ENCODE peak calls at places on chromosomes 16 and 17, in five cellular contexts. One of them, this sample, is unnamed. For H3K27me3, the result is how much of the 10 kb centered on the place peaks cover.

GRCh38 chr17:17661834-17662233 is 19.4 kb upstream of the RAI1 start:
- DNase-seq in dorsolateral prefrontal cortex: no peak
- DNase-seq in fibroblast of lung: no peak
- DNase-seq in PC-9: no peak
- DNase-seq in K562: no peak
- DNase-seq in this sample: no peak

GRCh38 chr17:81483085-81483861 is 29.3 kb downstream of the ACTG1 start:
- DNase-seq in dorsolateral prefrontal cortex: no peak
- DNase-seq in fibroblast of lung: no peak
- DNase-seq in PC-9: no peak
- DNase-seq in K562: no peak
- DNase-seq in this sample: no peak

GRCh38 chr17:75457047-75457654 is 716 bp downstream of the TMEM94 start:
- DNase-seq in dorsolateral prefrontal cortex: peak
- DNase-seq in fibroblast of lung: peak
- DNase-seq in PC-9: no peak
- DNase-seq in K562: peak
- DNase-seq in this sample: no peak

GRCh38 chr17:67481808-67482207 is 104.7 kb downstream of the PITPNC1 start:
- DNase-seq in dorsolateral prefrontal cortex: no peak
- DNase-seq in fibroblast of lung: peak
- DNase-seq in PC-9: no peak
- DNase-seq in K562: no peak
- DNase-seq in this sample: no peak

GRCh38 chr16:58855291-58855823 is 121.2 kb upstream of the GOT2 start:
- DNase-seq in dorsolateral prefrontal cortex: no peak
- DNase-seq in fibroblast of lung: no peak
- DNase-seq in PC-9: no peak
- DNase-seq in K562: no peak
- DNase-seq in this sample: no peak

GRCh38 chr16:69338557-69339288 is 641 bp downstream of the COG8 start:
- DNase-seq in dorsolateral prefrontal cortex: peak
- DNase-seq in fibroblast of lung: no peak
- DNase-seq in PC-9: no peak
- DNase-seq in K562: no peak
- DNase-seq in this sample: no peak

GRCh38 chr17:17740627-17741237 is 59.5 kb downstream of the RAI1 start:
- DNase-seq in dorsolateral prefrontal cortex: no peak
- DNase-seq in fibroblast of lung: peak
- DNase-seq in PC-9: no peak
- DNase-seq in K562: no peak
- DNase-seq in this sample: no peak

GRCh38 chr17:81386646-81387234 is 8.5 kb upstream of the BAHCC1 start:
- DNase-seq in dorsolateral prefrontal cortex: peak
- DNase-seq in fibroblast of lung: no peak
- DNase-seq in PC-9: no peak
- DNase-seq in K562: peak
- DNase-seq in this sample: no peak

GRCh38 chr17:81570896-81571453 is 18.8 kb upstream of the FAAP100 start:
- DNase-seq in dorsolateral prefrontal cortex: no peak
- DNase-seq in fibroblast of lung: no peak
- DNase-seq in PC-9: no peak
- DNase-seq in K562: no peak
- DNase-seq in this sample: no peak

GRCh38 chr17:46917041-46917440 is 5.9 kb upstream of the GOSR2 start:
- DNase-seq in dorsolateral prefrontal cortex: no peak
- DNase-seq in fibroblast of lung: no peak
- DNase-seq in PC-9: no peak
- DNase-seq in K562: no peak
- DNase-seq in this sample: no peak

GRCh38 chr16:11692651-11693050 is 24.4 kb downstream of the SNN start:
- DNase-seq in dorsolateral prefrontal cortex: no peak
- DNase-seq in fibroblast of lung: no peak
- DNase-seq in PC-9: no peak
- DNase-seq in K562: no peak
- DNase-seq in this sample: no peak

GRCh38 chr16:4324871-4325740 is 9.2 kb downstream of the GLIS2 start:
- DNase-seq in dorsolateral prefrontal cortex: no peak
- DNase-seq in fibroblast of lung: no peak
- DNase-seq in PC-9: no peak
- DNase-seq in K562: no peak
- DNase-seq in this sample: no peak

GRCh38 chr17:31582151-31582907 is 190.9 kb downstream of the RAB11FIP4 start:
- DNase-seq in dorsolateral prefrontal cortex: peak
- DNase-seq in fibroblast of lung: peak
- DNase-seq in PC-9: no peak
- DNase-seq in K562: no peak
- DNase-seq in this sample: no peak

GRCh38 chr17:70622382-70623260 is 453.3 kb downstream of the KCNJ2 start:
- DNase-seq in dorsolateral prefrontal cortex: peak
- DNase-seq in fibroblast of lung: peak
- DNase-seq in PC-9: no peak
- DNase-seq in K562: no peak
- DNase-seq in this sample: no peak

GRCh38 chr17:8791910-8792270 is 7.3 kb downstream of the MFSD6L start:
- DNase-seq in dorsolateral prefrontal cortex: no peak
- DNase-seq in fibroblast of lung: peak
- DNase-seq in PC-9: no peak
- DNase-seq in K562: peak
- DNase-seq in this sample: peak

GRCh38 chr17:39566092-39566491 is 41.6 kb downstream of the NEUROD2 start:
- DNase-seq in dorsolateral prefrontal cortex: no peak
- DNase-seq in fibroblast of lung: no peak
- DNase-seq in PC-9: no peak
- DNase-seq in K562: no peak
- DNase-seq in this sample: no peak

GRCh38 chr17:31475378-31476162 is 84.1 kb downstream of the RAB11FIP4 start:
- DNase-seq in dorsolateral prefrontal cortex: no peak
- DNase-seq in fibroblast of lung: no peak
- DNase-seq in PC-9: no peak
- DNase-seq in K562: no peak
- DNase-seq in this sample: no peak

GRCh38 chr17:49913226-49914095 is 55.5 kb upstream of the DLX4 start:
- DNase-seq in dorsolateral prefrontal cortex: no peak
- DNase-seq in fibroblast of lung: peak
- DNase-seq in PC-9: no peak
- DNase-seq in K562: peak
- DNase-seq in this sample: peak

GRCh38 chr16:79564594-79565210 is 35.8 kb downstream of the MAF start:
- DNase-seq in dorsolateral prefrontal cortex: no peak
- DNase-seq in fibroblast of lung: no peak
- DNase-seq in PC-9: no peak
- DNase-seq in K562: no peak
- DNase-seq in this sample: no peak

GRCh38 chr17:37516131-37516561 is 26.5 kb downstream of the DUSP14 start:
- DNase-seq in dorsolateral prefrontal cortex: no peak
- DNase-seq in fibroblast of lung: peak
- DNase-seq in PC-9: no peak
- DNase-seq in K562: no peak
- DNase-seq in this sample: no peak

GRCh38 chr17:31493656-31494155 is 102.2 kb downstream of the RAB11FIP4 start:
- DNase-seq in dorsolateral prefrontal cortex: no peak
- DNase-seq in fibroblast of lung: no peak
- DNase-seq in PC-9: no peak
- DNase-seq in K562: no peak
- DNase-seq in this sample: no peak

GRCh38 chr17:70544307-70544706 is 375.0 kb downstream of the KCNJ2 start:
- DNase-seq in dorsolateral prefrontal cortex: no peak
- DNase-seq in fibroblast of lung: no peak
- DNase-seq in PC-9: no peak
- DNase-seq in K562: no peak
- DNase-seq in this sample: no peak

GRCh38 chr16:10756574-10756973 is 12.9 kb downstream of the NUBP1 start:
- DNase-seq in dorsolateral prefrontal cortex: no peak
- DNase-seq in fibroblast of lung: peak
- DNase-seq in PC-9: no peak
- DNase-seq in K562: no peak
- DNase-seq in this sample: no peak

GRCh38 chr17:10616502-10617119 is 40.5 kb downstream of the MYH3 start:
- DNase-seq in dorsolateral prefrontal cortex: peak
- DNase-seq in fibroblast of lung: peak
- DNase-seq in PC-9: no peak
- DNase-seq in K562: peak
- DNase-seq in this sample: no peak

GRCh38 chr16:88384222-88385111 is 1.7 kb downstream of the ZNF469 start:
- DNase-seq in dorsolateral prefrontal cortex: peak
- DNase-seq in fibroblast of lung: no peak
- DNase-seq in PC-9: no peak
- DNase-seq in K562: no peak
- DNase-seq in this sample: no peak

GRCh38 chr17:50137050-50137449 is 7.1 kb upstream of the SAMD14 start:
- DNase-seq in dorsolateral prefrontal cortex: peak
- DNase-seq in fibroblast of lung: no peak
- DNase-seq in PC-9: no peak
- DNase-seq in K562: no peak
- DNase-seq in this sample: no peak

GRCh38 chr16:11914759-11915643 is 755 bp downstream of the GSPT1 start:
- DNase-seq in dorsolateral prefrontal cortex: peak
- DNase-seq in fibroblast of lung: peak
- DNase-seq in PC-9: no peak
- DNase-seq in K562: peak
- DNase-seq in this sample: no peak

GRCh38 chr16:89194340-89195311 is 5.7 kb downstream of the SLC22A31 start:
- DNase-seq in dorsolateral prefrontal cortex: no peak
- DNase-seq in fibroblast of lung: no peak
- DNase-seq in PC-9: no peak
- DNase-seq in K562: no peak
- DNase-seq in this sample: no peak

DNA sequence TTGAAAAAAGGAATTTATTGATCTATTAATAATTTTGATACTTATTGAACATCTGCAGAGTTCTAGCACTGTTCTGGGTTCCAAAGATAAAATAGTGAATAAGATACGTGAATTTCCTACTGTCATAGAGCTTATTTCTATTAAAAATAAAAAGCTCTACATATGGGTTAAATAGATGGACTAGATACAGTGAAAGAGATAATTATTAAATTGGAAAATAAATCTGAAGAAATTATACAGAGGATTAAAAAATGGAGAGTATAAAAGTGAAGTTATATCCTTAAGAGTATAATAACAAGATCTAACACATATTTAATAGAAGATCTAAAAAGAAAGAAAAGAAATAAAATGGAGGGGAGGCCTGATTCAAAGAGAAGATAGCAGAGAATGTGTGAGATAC is 10.1 kb upstream of the ABCA5 start:
- DNase-seq in dorsolateral prefrontal cortex: no peak
- DNase-seq in fibroblast of lung: no peak
- DNase-seq in PC-9: no peak
- DNase-seq in K562: no peak
- DNase-seq in this sample: no peak
- H3K27me3 ChIP-seq in dorsolateral prefrontal cortex: under half
- H3K27me3 ChIP-seq in fibroblast of lung: under half
- H3K27me3 ChIP-seq in PC-9: under half
- H3K27me3 ChIP-seq in K562: under half
- H3K27me3 ChIP-seq in this sample: under half

DNA sequence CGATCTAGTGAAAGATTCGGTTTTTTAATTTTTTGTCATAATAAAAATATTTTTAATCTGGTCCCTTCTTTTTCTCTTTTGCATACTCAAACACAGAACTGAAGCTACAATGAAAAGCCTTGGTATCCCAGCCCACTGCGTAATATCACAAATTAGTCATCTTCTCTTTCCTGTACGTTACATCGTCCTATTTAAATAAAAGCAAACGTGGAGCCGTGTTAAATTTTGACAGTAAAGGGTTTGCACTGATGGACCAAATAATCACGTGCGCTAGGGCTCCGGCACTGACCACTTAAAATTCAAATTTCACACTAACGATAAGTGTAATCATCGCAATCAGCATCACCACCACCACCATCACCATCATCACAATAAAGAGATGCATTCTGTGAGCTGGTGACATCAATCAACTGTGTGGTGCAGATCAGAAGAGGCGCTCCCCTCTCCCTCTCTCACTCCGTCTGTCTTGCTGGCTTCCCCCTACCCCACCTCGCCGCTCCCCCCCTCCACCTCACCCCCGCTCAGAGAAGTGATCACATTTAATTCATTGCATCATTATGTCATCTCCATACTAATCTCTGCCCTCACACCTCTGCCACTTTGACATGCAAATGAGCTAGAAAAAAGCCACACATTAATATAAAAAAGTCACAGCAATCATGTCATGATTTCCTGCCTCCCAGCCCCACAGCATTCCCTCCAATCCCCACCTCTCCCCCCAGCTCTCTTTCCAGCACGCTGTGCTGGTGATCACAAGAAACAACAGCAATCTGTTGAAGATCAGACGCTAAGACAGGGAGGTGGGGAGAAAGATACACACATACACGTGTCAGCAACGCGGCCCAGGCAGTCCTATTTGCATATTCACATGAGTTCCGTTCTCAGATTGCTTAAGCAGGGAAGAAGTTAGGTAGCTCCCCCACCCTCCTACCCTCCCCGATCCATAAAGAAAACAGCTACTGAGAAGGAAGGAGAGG is 405.8 kb upstream of the PSMD7 start:
- DNase-seq in dorsolateral prefrontal cortex: no peak
- DNase-seq in fibroblast of lung: peak
- DNase-seq in PC-9: no peak
- DNase-seq in K562: no peak
- DNase-seq in this sample: no peak
- H3K4me3 ChIP-seq in dorsolateral prefrontal cortex: peak
- H3K4me3 ChIP-seq in fibroblast of lung: no peak
- H3K4me3 ChIP-seq in PC-9: no peak
- H3K4me3 ChIP-seq in K562: no peak
- H3K4me3 ChIP-seq in this sample: no peak

DNA sequence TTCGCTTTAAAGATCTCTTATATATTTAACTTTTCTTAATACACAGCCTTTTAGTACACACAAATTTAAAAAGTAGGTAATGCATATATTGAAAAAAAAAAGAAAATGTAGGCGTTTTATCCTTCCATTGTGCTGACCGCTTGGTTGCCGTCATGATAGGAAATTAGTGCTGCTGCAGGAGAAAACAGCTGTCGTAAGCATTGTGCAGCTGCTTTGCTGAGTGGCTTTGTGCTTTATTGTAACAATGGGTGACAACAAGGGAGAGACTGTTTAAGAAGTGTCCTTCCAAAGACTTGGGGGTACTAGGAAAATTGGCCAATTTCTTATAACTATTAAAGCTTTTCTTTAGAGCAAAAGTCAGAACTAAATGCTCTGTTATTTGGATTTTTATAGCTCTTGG is 5.0 kb downstream of the HERPUD1 start:
- DNase-seq in dorsolateral prefrontal cortex: no peak
- DNase-seq in fibroblast of lung: no peak
- DNase-seq in PC-9: no peak
- DNase-seq in K562: no peak
- DNase-seq in this sample: no peak
- TF ChIP-seq CTCF in dorsolateral prefrontal cortex: no peak
- TF ChIP-seq CTCF in fibroblast of lung: no peak
- TF ChIP-seq CTCF in PC-9: no peak
- TF ChIP-seq CTCF in K562: no peak
- TF ChIP-seq CTCF in this sample: no peak

DNA sequence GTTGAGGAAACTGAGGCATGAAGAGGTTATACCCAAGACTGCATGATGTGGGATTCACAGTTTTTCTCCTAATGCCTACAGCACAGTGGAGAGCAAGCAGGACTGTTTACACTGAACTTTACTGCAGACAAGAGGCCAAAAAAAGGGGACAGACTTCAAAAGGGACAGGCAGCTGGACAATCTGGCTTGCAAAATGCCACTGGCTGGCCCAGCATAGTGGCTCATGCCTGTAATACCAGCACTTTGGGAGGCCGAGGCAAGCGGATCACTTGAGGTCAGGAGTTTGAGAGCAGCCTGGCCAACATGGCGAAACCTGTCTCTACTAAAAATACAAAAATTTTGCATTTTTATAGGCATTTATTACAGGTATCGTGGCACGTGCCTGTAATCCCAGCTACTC is 2.0 kb upstream of the MGAT5B start:
- DNase-seq in dorsolateral prefrontal cortex: no peak
- DNase-seq in fibroblast of lung: no peak
- DNase-seq in PC-9: no peak
- DNase-seq in K562: no peak
- DNase-seq in this sample: no peak
- H3K27me3 ChIP-seq in dorsolateral prefrontal cortex: under half
- H3K27me3 ChIP-seq in fibroblast of lung: under half
- H3K27me3 ChIP-seq in PC-9: under half
- H3K27me3 ChIP-seq in K562: under half
- H3K27me3 ChIP-seq in this sample: under half